ENCODE peak calls at places on chromosomes 16 and 17, in six cellular contexts. N is lower lobe of right lung; L is mammary epithelial cell; U is tibial nerve; Q is naive thymus-derived CD4-positive, alpha-beta T cell; H is HAP-1. F is an unnamed sample.

GRCh38 chr16:28310796-28311195 is 18.5 kb downstream of the SBK1 start:
- DNase-seq in N (no peak), L (no peak), U (no peak), Q (no peak), H (no peak), F (no peak)

GRCh38 chr17:2450016-2450650 is 49.3 kb upstream of the MNT start:
- DNase-seq in N (no peak), L (no peak), U (no peak), Q (no peak), H (no peak), F (no peak)

GRCh38 chr17:51860934-51861561 is 297.5 kb downstream of the CA10 start:
- DNase-seq in N (no peak), L (peak; percentile 35), U (no peak), Q (no peak), H (peak; percentile 66), F (no peak)

GRCh38 chr17:27856676-27857429 is 36.3 kb downstream of the LYRM9 start:
- DNase-seq in N (no peak), L (no peak), U (no peak), Q (no peak), H (no peak), F (no peak)

GRCh38 chr16:77584205-77584859 is 138.0 kb upstream of the NUDT7 start:
- DNase-seq in N (no peak), L (peak; percentile 47), U (peak; percentile 64), Q (peak; percentile 34), H (peak; percentile 58), F (no peak)

GRCh38 chr17:49521521-49522185 is 26.6 kb downstream of the NGFR start:
- DNase-seq in N (no peak), L (no peak), U (no peak), Q (no peak), H (no peak), F (no peak)

GRCh38 chr16:83365166-83365565 is 442.6 kb upstream of the HSBP1 start:
- DNase-seq in N (no peak), L (peak; percentile 88), U (no peak), Q (no peak), H (no peak), F (no peak)

GRCh38 chr16:13913374-13914292 is 6.3 kb upstream of the ERCC4 start:
- DNase-seq in N (no peak), L (no peak), U (no peak), Q (no peak), H (no peak), F (no peak)

GRCh38 chr17:74012465-74012864 is 191.0 kb upstream of the RPL38 start:
- DNase-seq in N (no peak), L (no peak), U (no peak), Q (peak; percentile 48), H (no peak), F (peak; percentile 7)
- H3K27me3 ChIP-seq in N (peaks cover 31% of the 10 kb centered on the region), L (peaks cover 2% of the 10 kb centered on the region), U (peaks cover 24% of the 10 kb centered on the region), Q (no peaks in the 10 kb centered on the region), H (peaks cover 16% of the 10 kb centered on the region), F (no peaks in the 10 kb centered on the region)

GRCh38 chr17:35747540-35748017 is 5.5 kb downstream of the GAS2L2 start:
- DNase-seq in N (peak; percentile 72), L (peak; percentile 50), U (peak; percentile 94), Q (peak; percentile 83), H (peak; percentile 87), F (peak; percentile 50)

GRCh38 chr17:35748979-35749378 is 4.1 kb downstream of the GAS2L2 start:
- DNase-seq in N (no peak), L (no peak), U (no peak), Q (no peak), H (no peak), F (no peak)

GRCh38 chr17:35748323-35748960 is 4.6 kb downstream of the GAS2L2 start:
- DNase-seq in N (no peak), L (peak; percentile 57), U (no peak), Q (no peak), H (no peak), F (no peak)

GRCh38 chr17:35750526-35751395 is 2.3 kb downstream of the GAS2L2 start:
- DNase-seq in N (no peak), L (peak; percentile 51), U (no peak), Q (no peak), H (no peak), F (no peak)

GRCh38 chr17:35749560-35750412 is 3.3 kb downstream of the GAS2L2 start:
- DNase-seq in N (no peak), L (no peak), U (no peak), Q (no peak), H (no peak), F (no peak)
- H3K4me3 ChIP-seq in N (no peak overlapping the region), L (no peak overlapping the region), U (no peak overlapping the region), Q (no peak overlapping the region), H (no peak overlapping the region), F (no peak overlapping the region)

GRCh38 chr17:78044280-78044835 is 84.2 kb downstream of the TMC6 start:
- DNase-seq in N (no peak), L (no peak), U (no peak), Q (no peak), H (no peak), F (no peak)

GRCh38 chr17:78043031-78043430 is 84.5 kb downstream of the TNRC6C start:
- DNase-seq in N (no peak), L (no peak), U (no peak), Q (no peak), H (no peak), F (no peak)

GRCh38 chr17:78042542-78042941 is 84.0 kb downstream of the TNRC6C start:
- DNase-seq in N (no peak), L (no peak), U (no peak), Q (no peak), H (no peak), F (no peak)

GRCh38 chr17:78046923-78047322 is 81.6 kb downstream of the TMC6 start:
- DNase-seq in N (no peak), L (peak; percentile 8), U (no peak), Q (no peak), H (no peak), F (no peak)

DNA sequence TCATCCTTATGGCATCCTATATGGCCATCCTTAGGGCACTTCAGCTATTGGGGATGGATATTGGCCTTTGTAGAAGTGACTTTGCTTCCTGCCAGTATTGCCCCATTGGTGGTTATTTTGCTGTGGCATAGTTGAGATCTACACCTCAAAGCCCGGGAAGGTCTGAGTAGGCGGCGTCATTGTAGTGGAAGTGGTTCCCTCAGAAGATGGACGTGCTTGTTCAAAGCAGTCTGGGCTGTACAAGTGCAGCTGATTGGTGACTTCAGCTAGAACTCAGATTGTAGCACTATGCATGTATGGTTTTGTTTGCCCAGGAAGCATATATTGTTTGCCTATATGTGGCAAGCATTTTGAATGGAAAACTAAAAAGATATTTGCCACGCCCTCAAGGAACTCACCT is 83.2 kb downstream of the TMC6 start:
- DNase-seq in N (no peak), L (no peak), U (no peak), Q (no peak), H (no peak), F (no peak)
- H3K4me1 ChIP-seq in N (peaks cover 13% of the 10 kb centered on the region), L (peaks cover 14% of the 10 kb centered on the region), U (no peaks in the 10 kb centered on the region), Q (no peaks in the 10 kb centered on the region), H (peaks cover 13% of the 10 kb centered on the region), F (no peaks in the 10 kb centered on the region)

GRCh38 chr17:82179946-82180475 is 32.6 kb downstream of the CCDC57 start:
- DNase-seq in N (no peak), L (no peak), U (no peak), Q (no peak), H (no peak), F (no peak)

GRCh38 chr17:82179412-82179811 is 33.2 kb downstream of the CCDC57 start:
- DNase-seq in N (no peak), L (no peak), U (no peak), Q (no peak), H (no peak), F (no peak)

GRCh38 chr17:82177276-82177675 is 35.4 kb downstream of the CCDC57 start:
- DNase-seq in N (no peak), L (no peak), U (no peak), Q (no peak), H (no peak), F (no peak)

GRCh38 chr17:82177761-82178498 is 34.7 kb downstream of the CCDC57 start:
- DNase-seq in N (no peak), L (no peak), U (no peak), Q (no peak), H (no peak), F (no peak)

GRCh38 chr17:82178499-82179290 is 33.9 kb downstream of the CCDC57 start:
- DNase-seq in N (no peak), L (no peak), U (no peak), Q (no peak), H (no peak), F (no peak)
- H3K27me3 ChIP-seq in N (no peaks in the 10 kb centered on the region), L (no peaks in the 10 kb centered on the region), U (no peaks in the 10 kb centered on the region), Q (no peaks in the 10 kb centered on the region), H (no peaks in the 10 kb centered on the region), F (no peaks in the 10 kb centered on the region)

DNA sequence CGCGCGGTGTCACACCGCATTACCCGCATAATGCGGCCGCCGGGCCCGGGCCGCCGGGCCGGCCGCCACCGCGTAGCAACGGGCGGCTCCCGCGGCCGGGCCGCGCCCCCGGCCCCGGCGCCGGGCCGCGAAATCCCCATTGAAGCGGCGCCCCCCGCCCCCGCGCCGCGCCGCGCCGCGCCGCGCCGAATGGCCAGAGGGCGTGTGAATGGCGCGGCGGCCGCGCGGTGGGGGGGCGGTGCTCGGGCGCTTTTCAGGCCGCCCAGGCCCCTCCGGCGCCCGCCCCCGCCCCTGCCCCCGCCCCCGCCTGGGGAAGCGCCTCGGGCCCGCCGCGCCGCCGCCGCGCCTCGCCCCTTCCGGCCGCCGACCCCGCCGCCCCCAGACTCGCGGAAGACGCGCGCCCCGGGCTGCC is 46.9 kb downstream of the WNT3 start:
- DNase-seq in N (peak; percentile 59), L (no peak), U (no peak), Q (no peak), H (peak; percentile 67), F (no peak)
- H3K4me3 ChIP-seq in N (peak overlapping the region; percentile 61), L (peak overlapping the region; percentile 55), U (peak overlapping the region; percentile 25), Q (no peak overlapping the region), H (peak overlapping the region; percentile 46), F (peak overlapping the region; percentile 69)

GRCh38 chr17:57869599-57870282 is 19.9 kb upstream of the MRPS23 start:
- DNase-seq in N (no peak), L (peak; percentile 70), U (no peak), Q (no peak), H (no peak), F (no peak)
- H3K4me1 ChIP-seq in N (peaks cover 38% of the 10 kb centered on the region), L (peaks cover 54% of the 10 kb centered on the region), U (peaks cover 35% of the 10 kb centered on the region), Q (peaks cover 25% of the 10 kb centered on the region), H (no peaks in the 10 kb centered on the region), F (peaks cover 8% of the 10 kb centered on the region)